ENCODE peak calls at places on chromosomes 2 and 18, in ten cellular contexts. One of them, this sample, is unnamed.

GRCh38 chr2:26197516-26197915 is 24.6 kb downstream of the GAREM2 start:
- DNase-seq in adrenal gland: no peak
- DNase-seq in left lung: no peak
- DNase-seq in stomach: no peak
- DNase-seq in BJ: no peak
- DNase-seq in IMR-90: no peak
- DNase-seq in epithelial cell of esophagus: no peak
- DNase-seq in heart right ventricle: no peak
- DNase-seq in A549: no peak
- DNase-seq in AG09309: no peak
- DNase-seq in this sample: no peak

GRCh38 chr2:191664823-191665222 is 13.1 kb upstream of the NABP1 start:
- DNase-seq in adrenal gland: no peak
- DNase-seq in left lung: no peak
- DNase-seq in stomach: no peak
- DNase-seq in BJ: no peak
- DNase-seq in IMR-90: no peak
- DNase-seq in epithelial cell of esophagus: no peak
- DNase-seq in heart right ventricle: no peak
- DNase-seq in A549: no peak
- DNase-seq in AG09309: no peak
- DNase-seq in this sample: no peak

GRCh38 chr18:50879302-50880107 is 587 bp downstream of the ME2 start:
- DNase-seq in adrenal gland: peak; percentile 54
- DNase-seq in left lung: peak; percentile 91
- DNase-seq in stomach: peak; percentile 43
- DNase-seq in BJ: no peak
- DNase-seq in IMR-90: peak; percentile 38
- DNase-seq in epithelial cell of esophagus: peak; percentile 48
- DNase-seq in heart right ventricle: no peak
- DNase-seq in A549: no peak
- DNase-seq in AG09309: no peak
- DNase-seq in this sample: peak; percentile 70

GRCh38 chr18:58497845-58498244 is 131.0 kb downstream of the ALPK2 start:
- DNase-seq in adrenal gland: no peak
- DNase-seq in left lung: no peak
- DNase-seq in stomach: no peak
- DNase-seq in BJ: no peak
- DNase-seq in IMR-90: peak; percentile 48
- DNase-seq in epithelial cell of esophagus: peak; percentile 76
- DNase-seq in heart right ventricle: no peak
- DNase-seq in A549: no peak
- DNase-seq in AG09309: no peak
- DNase-seq in this sample: peak; percentile 18

GRCh38 chr2:233399306-233400225 is 45.3 kb downstream of the DGKD start:
- DNase-seq in adrenal gland: no peak
- DNase-seq in left lung: no peak
- DNase-seq in stomach: peak; percentile 23
- DNase-seq in BJ: no peak
- DNase-seq in IMR-90: no peak
- DNase-seq in epithelial cell of esophagus: no peak
- DNase-seq in heart right ventricle: no peak
- DNase-seq in A549: no peak
- DNase-seq in AG09309: no peak
- DNase-seq in this sample: no peak

GRCh38 chr2:41933035-41933429 is 114.8 kb upstream of the PKDCC start:
- DNase-seq in adrenal gland: no peak
- DNase-seq in left lung: no peak
- DNase-seq in stomach: no peak
- DNase-seq in BJ: no peak
- DNase-seq in IMR-90: no peak
- DNase-seq in epithelial cell of esophagus: no peak
- DNase-seq in heart right ventricle: no peak
- DNase-seq in A549: no peak
- DNase-seq in AG09309: no peak
- DNase-seq in this sample: no peak

GRCh38 chr2:29213871-29214341 is 98.7 kb downstream of the CLIP4 start:
- DNase-seq in adrenal gland: no peak
- DNase-seq in left lung: no peak
- DNase-seq in stomach: no peak
- DNase-seq in BJ: no peak
- DNase-seq in IMR-90: peak; percentile 43
- DNase-seq in epithelial cell of esophagus: peak; percentile 40
- DNase-seq in heart right ventricle: no peak
- DNase-seq in A549: no peak
- DNase-seq in AG09309: no peak
- DNase-seq in this sample: no peak

GRCh38 chr2:215429424-215429823 is 6.4 kb downstream of the FN1 start:
- DNase-seq in adrenal gland: no peak
- DNase-seq in left lung: no peak
- DNase-seq in stomach: no peak
- DNase-seq in BJ: no peak
- DNase-seq in IMR-90: peak; percentile 0
- DNase-seq in epithelial cell of esophagus: no peak
- DNase-seq in heart right ventricle: no peak
- DNase-seq in A549: no peak
- DNase-seq in AG09309: no peak
- DNase-seq in this sample: peak; percentile 54

GRCh38 chr2:235478609-235479008 is 15.2 kb upstream of the AGAP1 start:
- DNase-seq in adrenal gland: no peak
- DNase-seq in left lung: no peak
- DNase-seq in stomach: no peak
- DNase-seq in BJ: no peak
- DNase-seq in IMR-90: no peak
- DNase-seq in epithelial cell of esophagus: no peak
- DNase-seq in heart right ventricle: no peak
- DNase-seq in A549: no peak
- DNase-seq in AG09309: no peak
- DNase-seq in this sample: no peak

GRCh38 chr2:17539993-17540812 is at the start of gene VSNL1:
- DNase-seq in adrenal gland: peak; percentile 70
- DNase-seq in left lung: peak; percentile 86
- DNase-seq in stomach: peak; percentile 85
- DNase-seq in BJ: no peak
- DNase-seq in IMR-90: peak; percentile 68
- DNase-seq in epithelial cell of esophagus: peak; percentile 95
- DNase-seq in heart right ventricle: peak; percentile 80
- DNase-seq in A549: no peak
- DNase-seq in AG09309: no peak
- DNase-seq in this sample: peak; percentile 66

GRCh38 chr2:202186641-202187202 is 51.7 kb downstream of the SUMO1 start:
- DNase-seq in adrenal gland: no peak
- DNase-seq in left lung: no peak
- DNase-seq in stomach: no peak
- DNase-seq in BJ: no peak
- DNase-seq in IMR-90: peak; percentile 53
- DNase-seq in epithelial cell of esophagus: no peak
- DNase-seq in heart right ventricle: no peak
- DNase-seq in A549: no peak
- DNase-seq in AG09309: no peak
- DNase-seq in this sample: no peak

GRCh38 chr2:224650815-224651439 is 65.2 kb downstream of the CCDC195 start:
- DNase-seq in adrenal gland: peak; percentile 8
- DNase-seq in left lung: no peak
- DNase-seq in stomach: no peak
- DNase-seq in BJ: peak; percentile 12
- DNase-seq in IMR-90: peak; percentile 56
- DNase-seq in epithelial cell of esophagus: peak; percentile 68
- DNase-seq in heart right ventricle: no peak
- DNase-seq in A549: peak; percentile 29
- DNase-seq in AG09309: peak; percentile 16
- DNase-seq in this sample: peak; percentile 72

GRCh38 chr2:144088863-144089262 is 431.1 kb downstream of the ZEB2 start:
- DNase-seq in adrenal gland: no peak
- DNase-seq in left lung: no peak
- DNase-seq in stomach: no peak
- DNase-seq in BJ: no peak
- DNase-seq in IMR-90: no peak
- DNase-seq in epithelial cell of esophagus: no peak
- DNase-seq in heart right ventricle: no peak
- DNase-seq in A549: no peak
- DNase-seq in AG09309: no peak
- DNase-seq in this sample: no peak

GRCh38 chr2:19187323-19188020 is 171.0 kb downstream of the OSR1 start:
- DNase-seq in adrenal gland: no peak
- DNase-seq in left lung: no peak
- DNase-seq in stomach: no peak
- DNase-seq in BJ: no peak
- DNase-seq in IMR-90: peak; percentile 85
- DNase-seq in epithelial cell of esophagus: peak; percentile 76
- DNase-seq in heart right ventricle: no peak
- DNase-seq in A549: no peak
- DNase-seq in AG09309: no peak
- DNase-seq in this sample: no peak

GRCh38 chr18:292271-292670 is 24.4 kb upstream of the THOC1 start:
- DNase-seq in adrenal gland: no peak
- DNase-seq in left lung: no peak
- DNase-seq in stomach: no peak
- DNase-seq in BJ: no peak
- DNase-seq in IMR-90: no peak
- DNase-seq in epithelial cell of esophagus: no peak
- DNase-seq in heart right ventricle: no peak
- DNase-seq in A549: no peak
- DNase-seq in AG09309: no peak
- DNase-seq in this sample: peak; percentile 48

GRCh38 chr18:13220326-13220991 is 1.9 kb downstream of the LDLRAD4 start:
- DNase-seq in adrenal gland: peak; percentile 45
- DNase-seq in left lung: no peak
- DNase-seq in stomach: peak; percentile 45
- DNase-seq in BJ: no peak
- DNase-seq in IMR-90: no peak
- DNase-seq in epithelial cell of esophagus: no peak
- DNase-seq in heart right ventricle: peak; percentile 36
- DNase-seq in A549: no peak
- DNase-seq in AG09309: no peak
- DNase-seq in this sample: no peak

DNA sequence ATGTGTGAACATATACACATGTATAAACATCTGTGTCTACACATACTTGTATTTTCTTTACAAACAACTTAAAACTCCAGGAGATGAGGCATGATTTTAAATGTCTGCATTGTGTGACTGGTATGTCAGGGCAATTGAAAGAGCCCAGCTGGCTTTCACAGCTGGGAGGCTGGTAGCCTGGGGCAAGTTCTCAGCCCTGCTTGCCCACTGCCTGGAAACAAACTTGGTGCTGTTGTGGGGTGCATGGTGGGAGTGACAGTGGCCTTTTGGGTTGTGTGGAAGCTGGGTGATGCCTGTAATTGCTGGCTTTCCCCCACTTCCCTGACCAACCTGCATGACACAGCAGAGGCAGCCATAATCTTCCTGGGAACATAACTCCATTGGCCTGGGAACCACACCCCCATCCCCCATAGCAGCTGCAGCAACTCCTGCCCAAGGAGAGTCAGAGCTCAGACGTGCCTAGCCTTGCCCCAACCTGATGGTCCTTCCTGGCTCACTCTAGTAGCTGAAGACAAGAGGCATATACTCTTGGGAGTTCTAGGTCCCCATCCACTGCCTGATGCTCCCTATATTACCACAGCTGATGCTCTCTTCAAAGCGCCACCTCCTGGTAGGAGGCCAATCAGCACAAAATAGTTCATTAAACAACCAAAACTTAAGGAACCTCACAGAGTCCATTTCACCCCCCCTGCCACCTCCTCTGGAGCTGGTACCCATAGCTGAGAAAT is 158.4 kb downstream of the CERS6 start:
- DNase-seq in adrenal gland: no peak
- DNase-seq in left lung: no peak
- DNase-seq in stomach: no peak
- DNase-seq in BJ: no peak
- DNase-seq in IMR-90: no peak
- DNase-seq in epithelial cell of esophagus: peak; percentile 98
- DNase-seq in heart right ventricle: no peak
- DNase-seq in A549: no peak
- DNase-seq in AG09309: no peak
- DNase-seq in this sample: no peak
- TF ChIP-seq CTCF in adrenal gland: no peak
- TF ChIP-seq CTCF in left lung: no peak
- TF ChIP-seq CTCF in stomach: no peak
- TF ChIP-seq CTCF in BJ: no peak
- TF ChIP-seq CTCF in IMR-90: no peak
- TF ChIP-seq CTCF in epithelial cell of esophagus: peak; percentile 41
- TF ChIP-seq CTCF in heart right ventricle: no peak
- TF ChIP-seq CTCF in A549: no peak
- TF ChIP-seq CTCF in AG09309: peak; percentile 25
- TF ChIP-seq CTCF in this sample: peak; percentile 34

DNA sequence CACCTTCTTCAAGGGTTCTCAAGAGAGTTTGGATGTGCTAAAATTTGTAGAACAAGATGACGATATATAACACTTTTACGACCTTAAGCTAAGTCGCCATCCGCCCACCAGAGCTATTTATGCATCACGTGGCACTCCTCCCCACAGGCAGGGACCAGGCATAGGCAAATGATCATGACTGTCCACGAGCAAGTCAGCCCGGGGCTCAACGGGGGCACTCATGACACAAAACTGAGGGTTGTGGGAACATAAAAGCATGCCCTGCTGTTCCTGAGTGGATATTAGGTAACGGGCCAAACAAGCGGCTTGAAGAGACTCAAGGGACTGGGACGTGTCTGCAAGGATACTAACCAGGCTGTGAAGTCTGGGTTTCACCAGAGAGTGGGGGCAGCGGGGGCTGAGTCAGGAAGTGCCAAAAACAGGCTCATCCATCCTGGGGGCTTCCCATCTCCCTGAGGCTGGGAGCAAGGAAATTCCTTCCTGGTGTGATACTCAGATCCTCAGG is 58.1 kb downstream of the FAM178B start:
- DNase-seq in adrenal gland: no peak
- DNase-seq in left lung: peak; percentile 33
- DNase-seq in stomach: no peak
- DNase-seq in BJ: no peak
- DNase-seq in IMR-90: no peak
- DNase-seq in epithelial cell of esophagus: peak; percentile 58
- DNase-seq in heart right ventricle: no peak
- DNase-seq in A549: no peak
- DNase-seq in AG09309: no peak
- DNase-seq in this sample: no peak
- H3K4me3 ChIP-seq in adrenal gland: no peak overlapping the region
- H3K4me3 ChIP-seq in left lung: no peak overlapping the region
- H3K4me3 ChIP-seq in stomach: peak overlapping the region; percentile 15
- H3K4me3 ChIP-seq in BJ: peak overlapping the region; percentile 5
- H3K4me3 ChIP-seq in IMR-90: no peak overlapping the region
- H3K4me3 ChIP-seq in epithelial cell of esophagus: no peak overlapping the region
- H3K4me3 ChIP-seq in heart right ventricle: peak overlapping the region; percentile 38
- H3K4me3 ChIP-seq in A549: no peak overlapping the region
- H3K4me3 ChIP-seq in AG09309: peak overlapping the region; percentile 12
- H3K4me3 ChIP-seq in this sample: no peak overlapping the region

GRCh38 chr2:8139668-8140202 is 542.1 kb upstream of the ID2 start:
- DNase-seq in adrenal gland: no peak
- DNase-seq in left lung: no peak
- DNase-seq in stomach: no peak
- DNase-seq in BJ: no peak
- DNase-seq in IMR-90: no peak
- DNase-seq in epithelial cell of esophagus: no peak
- DNase-seq in heart right ventricle: no peak
- DNase-seq in A549: no peak
- DNase-seq in AG09309: no peak
- DNase-seq in this sample: no peak
- TF ChIP-seq CTCF in adrenal gland: no peak
- TF ChIP-seq CTCF in left lung: no peak
- TF ChIP-seq CTCF in stomach: no peak
- TF ChIP-seq CTCF in BJ: no peak
- TF ChIP-seq CTCF in IMR-90: no peak
- TF ChIP-seq CTCF in epithelial cell of esophagus: no peak
- TF ChIP-seq CTCF in heart right ventricle: no peak
- TF ChIP-seq CTCF in A549: no peak
- TF ChIP-seq CTCF in AG09309: no peak
- TF ChIP-seq CTCF in this sample: no peak

GRCh38 chr2:119158563-119159347 is at the start of gene C1QL2:
- DNase-seq in adrenal gland: no peak
- DNase-seq in left lung: peak; percentile 72
- DNase-seq in stomach: no peak
- DNase-seq in BJ: no peak
- DNase-seq in IMR-90: no peak
- DNase-seq in epithelial cell of esophagus: no peak
- DNase-seq in heart right ventricle: no peak
- DNase-seq in A549: no peak
- DNase-seq in AG09309: no peak
- DNase-seq in this sample: no peak
- H3K4me3 ChIP-seq in adrenal gland: no peak within 1 kb of the TSS
- H3K4me3 ChIP-seq in left lung: no peak within 1 kb of the TSS
- H3K4me3 ChIP-seq in stomach: no peak within 1 kb of the TSS
- H3K4me3 ChIP-seq in BJ: no peak within 1 kb of the TSS
- H3K4me3 ChIP-seq in IMR-90: no peak within 1 kb of the TSS
- H3K4me3 ChIP-seq in epithelial cell of esophagus: no peak within 1 kb of the TSS
- H3K4me3 ChIP-seq in heart right ventricle: peak within 1 kb of the TSS; percentile 15
- H3K4me3 ChIP-seq in A549: peak within 1 kb of the TSS; percentile 36
- H3K4me3 ChIP-seq in AG09309: no peak within 1 kb of the TSS
- H3K4me3 ChIP-seq in this sample: no peak within 1 kb of the TSS

This sample was measured in choroid plexus epithelial cell.